ENCODE peak calls at places on chromosomes 7 and 10, in seven cellular contexts. B is left cardiac atrium, T is kidney, Y is T-helper 9 cell, S is iris pigment epithelial cell, U is endodermal cell, O is heart right ventricle. C is an unnamed sample.

GRCh38 chr10:91788527-91788926 is 9.7 kb upstream of the TNKS2 start:
- DNase-seq in T (no peak), O (no peak), S (no peak), U (peak; percentile 62), Y (no peak), B (no peak), C (no peak)

GRCh38 chr7:116571037-116571436 is 46.2 kb downstream of the CAV1 start:
- DNase-seq in B (no peak), S (peak; percentile 84), Y (no peak), O (no peak), T (no peak), U (no peak), C (peak; percentile 86)

GRCh38 chr7:141397236-141398163 is 153.7 kb upstream of the AGK start:
- DNase-seq in O (no peak), S (no peak), T (no peak), U (no peak), B (no peak), Y (no peak), C (no peak)

GRCh38 chr7:108002726-108003590 is at the start of gene LAMB1:
- DNase-seq in S (peak; percentile 86), Y (no peak), U (peak; percentile 92), T (peak; percentile 94), O (peak; percentile 78), B (peak; percentile 84), C (peak; percentile 75)

GRCh38 chr7:139328375-139328774 is 12.8 kb upstream of the FMC1 start:
- DNase-seq in T (no peak), Y (no peak), U (no peak), S (peak; percentile 85), O (no peak), B (no peak), C (peak; percentile 87)

GRCh38 chr10:77604941-77605351 is 32.7 kb downstream of the KCNMA1 start:
- DNase-seq in Y (no peak), T (no peak), S (no peak), U (no peak), O (no peak), B (no peak), C (no peak)

GRCh38 chr10:50025627-50026026 is 37.4 kb downstream of the AGAP6 start:
- DNase-seq in T (no peak), Y (no peak), B (no peak), O (no peak), U (no peak), S (no peak), C (no peak)

GRCh38 chr7:26500749-26501352 is 209.2 kb downstream of the SNX10 start:
- DNase-seq in U (no peak), Y (no peak), T (no peak), B (no peak), O (no peak), S (peak; percentile 23), C (peak; percentile 49)

GRCh38 chr7:130868150-130868549 is 134.1 kb upstream of the KLF14 start:
- DNase-seq in S (no peak), U (no peak), B (no peak), Y (no peak), T (no peak), O (no peak), C (no peak)

GRCh38 chr10:17819836-17820235 is 10.7 kb downstream of the MRC1 start:
- DNase-seq in B (no peak), O (no peak), U (no peak), T (no peak), Y (no peak), S (no peak), C (no peak)

GRCh38 chr7:102842284-102842683 is 70.5 kb upstream of the LRRC17 start:
- DNase-seq in B (no peak), S (no peak), U (no peak), T (no peak), Y (no peak), O (no peak), C (no peak)

GRCh38 chr7:127730658-127731276 is 78.8 kb downstream of the SND1 start:
- DNase-seq in U (no peak), T (no peak), Y (no peak), B (no peak), S (no peak), O (no peak), C (no peak)

GRCh38 chr7:2114926-2115738 is 117.6 kb downstream of the MAD1L1 start:
- DNase-seq in U (no peak), Y (no peak), B (no peak), S (no peak), O (no peak), T (peak; percentile 73), C (no peak)

GRCh38 chr10:97426776-97427570 is 982 bp downstream of the PGAM1 start:
- DNase-seq in Y (no peak), U (peak; percentile 71), O (no peak), S (no peak), T (no peak), B (no peak), C (peak; percentile 29)

GRCh38 chr7:36278069-36278766 is 111.4 kb upstream of the ANLN start:
- DNase-seq in O (no peak), U (peak; percentile 79), S (no peak), Y (no peak), T (no peak), B (no peak), C (no peak)

GRCh38 chr7:111409714-111410422 is 152.4 kb downstream of the IMMP2L start:
- DNase-seq in B (no peak), U (no peak), T (no peak), S (peak; percentile 70), Y (no peak), O (no peak), C (no peak)

GRCh38 chr7:43560742-43561330 is 22.1 kb upstream of the STK17A start:
- DNase-seq in U (no peak), O (no peak), Y (no peak), B (no peak), T (no peak), S (no peak), C (no peak)

GRCh38 chr7:79778786-79779382 is 325.4 kb upstream of the MAGI2 start:
- DNase-seq in B (no peak), U (no peak), O (no peak), T (no peak), Y (no peak), S (peak; percentile 99), C (peak; percentile 94)

GRCh38 chr10:86393858-86394472 is 27.4 kb upstream of the GRID1 start:
- DNase-seq in Y (no peak), O (no peak), S (no peak), U (no peak), T (no peak), B (no peak), C (no peak)

GRCh38 chr10:111128331-111129167 is 51.7 kb downstream of the ADRA2A start:
- DNase-seq in B (no peak), O (no peak), U (peak; percentile 50), S (no peak), Y (no peak), T (peak; percentile 88), C (peak; percentile 66)

GRCh38 chr7:105691029-105691691 is 109.9 kb upstream of the EFCAB10 start:
- DNase-seq in T (no peak), Y (peak; percentile 18), U (peak; percentile 72), S (peak; percentile 59), O (no peak), B (no peak), C (peak; percentile 53)

GRCh38 chr10:131775444-131775832 is 125.4 kb upstream of the PPP2R2D start:
- DNase-seq in S (no peak), Y (no peak), O (no peak), B (no peak), U (peak; percentile 88), T (peak; percentile 49), C (no peak)

GRCh38 chr7:24025094-24025493 is 258.9 kb upstream of the NPY start:
- DNase-seq in T (no peak), S (peak; percentile 7), O (no peak), B (no peak), U (no peak), Y (no peak), C (peak; percentile 8)

GRCh38 chr7:106139253-106140251 is 27.4 kb upstream of the SYPL1 start:
- DNase-seq in O (no peak), T (no peak), Y (no peak), U (no peak), S (peak; percentile 38), B (no peak), C (no peak)

GRCh38 chr10:69242844-69243212 is 22.7 kb downstream of the HKDC1 start:
- DNase-seq in U (no peak), S (no peak), T (no peak), O (no peak), Y (no peak), B (no peak), C (no peak)

C was measured in HCEC 1CT.